ENCODE peak calls at places on chromosome 4, in five cellular contexts. T is NCI-H1092, F is kidney epithelial cell, M is progenitor cell of endocrine pancreas, V is mesenteric fat pad. U is an unnamed sample.

GRCh38 chr4:60891947-60892346 is 308.2 kb upstream of the ADGRL3 start:
- DNase-seq in T (no peak), F (no peak), M (no peak), V (no peak), U (no peak)

GRCh38 chr4:125750399-125750798 is 435.6 kb downstream of the FAT4 start:
- DNase-seq in T (no peak), F (no peak), M (no peak), V (no peak), U (no peak)

GRCh38 chr4:164648151-164648848 is 105.6 kb upstream of the SMIM31 start:
- DNase-seq in T (no peak), F (peak), M (no peak), V (no peak), U (no peak)

GRCh38 chr4:161332696-161333095 is 831.1 kb downstream of the FSTL5 start:
- DNase-seq in T (no peak), F (no peak), M (no peak), V (no peak), U (no peak)

GRCh38 chr4:125041372-125041930 is 273.3 kb upstream of the FAT4 start:
- DNase-seq in T (no peak), F (no peak), M (no peak), V (no peak), U (no peak)

GRCh38 chr4:176753049-176753448 is 39.7 kb downstream of the VEGFC start:
- DNase-seq in T (no peak), F (no peak), M (no peak), V (no peak), U (no peak)

GRCh38 chr4:36197501-36197900 is 46.8 kb downstream of the ARAP2 start:
- DNase-seq in T (no peak), F (no peak), M (no peak), V (no peak), U (no peak)

GRCh38 chr4:10296730-10297129 is 160.5 kb downstream of the ZNF518B start:
- DNase-seq in T (no peak), F (no peak), M (no peak), V (no peak), U (no peak)

GRCh38 chr4:113555868-113556267 is 205.7 kb downstream of the CAMK2D start:
- DNase-seq in T (no peak), F (no peak), M (no peak), V (no peak), U (no peak)

GRCh38 chr4:137530176-137530575 is 2.1 kb downstream of the PCDH18 start:
- DNase-seq in T (no peak), F (no peak), M (no peak), V (no peak), U (no peak)

GRCh38 chr4:17544831-17545234 is 29.9 kb downstream of the CLRN2 start:
- DNase-seq in T (peak), F (no peak), M (no peak), V (no peak), U (peak)

GRCh38 chr4:8888856-8889255 is 17.2 kb upstream of the HMX1 start:
- DNase-seq in T (no peak), F (no peak), M (no peak), V (no peak), U (no peak)

GRCh38 chr4:171715973-171716372 is 97.2 kb upstream of the GALNTL6 start:
- DNase-seq in T (no peak), F (no peak), M (no peak), V (no peak), U (no peak)

GRCh38 chr4:7347981-7348380 is 86.7 kb downstream of the PSAPL1 start:
- DNase-seq in T (no peak), F (peak), M (no peak), V (no peak), U (no peak)

GRCh38 chr4:19982556-19982955 is 269.1 kb upstream of the SLIT2 start:
- DNase-seq in T (no peak), F (no peak), M (no peak), V (no peak), U (no peak)

GRCh38 chr4:146261046-146261445 is 46.7 kb downstream of the REELD1 start:
- DNase-seq in T (no peak), F (no peak), M (no peak), V (no peak), U (no peak)

GRCh38 chr4:122150896-122151295 is 1.2 kb upstream of the BLTP1 start:
- DNase-seq in T (no peak), F (no peak), M (no peak), V (no peak), U (no peak)

GRCh38 chr4:119103263-119103662 is 32.4 kb upstream of the MYOZ2 start:
- DNase-seq in T (no peak), F (peak), M (no peak), V (no peak), U (no peak)

GRCh38 chr4:153488719-153489384 is 22.7 kb downstream of the TMEM131L start:
- DNase-seq in T (no peak), F (no peak), M (no peak), V (no peak), U (no peak)

GRCh38 chr4:83231620-83232056 is 53.0 kb downstream of the COQ2 start:
- DNase-seq in T (no peak), F (no peak), M (no peak), V (no peak), U (no peak)

GRCh38 chr4:159048166-159048886 is 54.6 kb upstream of the RAPGEF2 start:
- DNase-seq in T (peak), F (peak), M (peak), V (no peak), U (peak)

GRCh38 chr4:8685831-8686230 is 93.3 kb downstream of the CPZ start:
- DNase-seq in T (no peak), F (no peak), M (no peak), V (no peak), U (no peak)

GRCh38 chr4:15963568-15963967 is 593 bp upstream of the FGFBP2 start:
- DNase-seq in T (no peak), F (no peak), M (no peak), V (no peak), U (no peak)

GRCh38 chr4:36332023-36332781 is 50.8 kb downstream of the DTHD1 start:
- DNase-seq in T (no peak), F (no peak), M (no peak), V (no peak), U (no peak)

GRCh38 chr4:132063829-132064228 is 1085.3 kb upstream of the PCDH10 start:
- DNase-seq in T (peak), F (no peak), M (no peak), V (no peak), U (no peak)

GRCh38 chr4:152634110-152634760 is 45.6 kb downstream of the TMEM154 start:
- DNase-seq in T (no peak), F (no peak), M (no peak), V (no peak), U (no peak)

U was measured in NCI-H345.